ENCODE peak calls at places on chromosomes 5 and 9, in nine cellular contexts. One of them, this sample, is unnamed.
A peak's percentile ranks its signal among the peaks of the same experiment; 100 is the strongest.

GRCh38 chr9:96603305-96604004 is 16.2 kb downstream of the CDC14B start:
- DNase-seq in activated gamma-delta T cell: no peak
- DNase-seq in NCI-H1417 treated with DMSO at 0.1 percent for 48 hours: no peak
- DNase-seq in KBM-7: no peak
- DNase-seq in IMR-90: peak; percentile 51
- DNase-seq in A172: no peak
- DNase-seq in germinal center: no peak
- DNase-seq in mesothelial cell of epicardium: no peak
- DNase-seq in NCI-H2029 treated with DMSO at 0.1 percent for 48 hours: peak; percentile 36
- DNase-seq in this sample: no peak

GRCh38 chr5:146919304-146919703 is 40.7 kb upstream of the PPP2R2B start:
- DNase-seq in activated gamma-delta T cell: no peak
- DNase-seq in NCI-H1417 treated with DMSO at 0.1 percent for 48 hours: no peak
- DNase-seq in KBM-7: no peak
- DNase-seq in IMR-90: no peak
- DNase-seq in A172: no peak
- DNase-seq in germinal center: no peak
- DNase-seq in mesothelial cell of epicardium: no peak
- DNase-seq in NCI-H2029 treated with DMSO at 0.1 percent for 48 hours: no peak
- DNase-seq in this sample: no peak

GRCh38 chr9:6667633-6668280 is 22.2 kb upstream of the GLDC start:
- DNase-seq in activated gamma-delta T cell: no peak
- DNase-seq in NCI-H1417 treated with DMSO at 0.1 percent for 48 hours: no peak
- DNase-seq in KBM-7: peak; percentile 39
- DNase-seq in IMR-90: peak; percentile 44
- DNase-seq in A172: peak; percentile 40
- DNase-seq in germinal center: peak; percentile 63
- DNase-seq in mesothelial cell of epicardium: no peak
- DNase-seq in NCI-H2029 treated with DMSO at 0.1 percent for 48 hours: no peak
- DNase-seq in this sample: no peak

GRCh38 chr9:131382850-131383729 is 10.8 kb upstream of the PRRC2B start:
- DNase-seq in activated gamma-delta T cell: no peak
- DNase-seq in NCI-H1417 treated with DMSO at 0.1 percent for 48 hours: peak; percentile 51
- DNase-seq in KBM-7: no peak
- DNase-seq in IMR-90: peak; percentile 92
- DNase-seq in A172: peak; percentile 67
- DNase-seq in germinal center: no peak
- DNase-seq in mesothelial cell of epicardium: peak; percentile 39
- DNase-seq in NCI-H2029 treated with DMSO at 0.1 percent for 48 hours: peak; percentile 88
- DNase-seq in this sample: peak; percentile 90

GRCh38 chr9:5188060-5188707 is 2.7 kb upstream of the INSL6 start:
- DNase-seq in activated gamma-delta T cell: no peak
- DNase-seq in NCI-H1417 treated with DMSO at 0.1 percent for 48 hours: no peak
- DNase-seq in KBM-7: no peak
- DNase-seq in IMR-90: no peak
- DNase-seq in A172: no peak
- DNase-seq in germinal center: no peak
- DNase-seq in mesothelial cell of epicardium: no peak
- DNase-seq in NCI-H2029 treated with DMSO at 0.1 percent for 48 hours: no peak
- DNase-seq in this sample: no peak

GRCh38 chr5:124043456-124043855 is 531.5 kb downstream of the CSNK1G3 start:
- DNase-seq in activated gamma-delta T cell: no peak
- DNase-seq in NCI-H1417 treated with DMSO at 0.1 percent for 48 hours: no peak
- DNase-seq in KBM-7: peak; percentile 61
- DNase-seq in IMR-90: no peak
- DNase-seq in A172: no peak
- DNase-seq in germinal center: no peak
- DNase-seq in mesothelial cell of epicardium: no peak
- DNase-seq in NCI-H2029 treated with DMSO at 0.1 percent for 48 hours: no peak
- DNase-seq in this sample: no peak

GRCh38 chr9:87875839-87876545 is 6.7 kb upstream of the SPATA31E1 start:
- DNase-seq in activated gamma-delta T cell: no peak
- DNase-seq in NCI-H1417 treated with DMSO at 0.1 percent for 48 hours: no peak
- DNase-seq in KBM-7: no peak
- DNase-seq in IMR-90: no peak
- DNase-seq in A172: no peak
- DNase-seq in germinal center: no peak
- DNase-seq in mesothelial cell of epicardium: no peak
- DNase-seq in NCI-H2029 treated with DMSO at 0.1 percent for 48 hours: no peak
- DNase-seq in this sample: no peak

GRCh38 chr5:146699129-146699528 is 179.4 kb downstream of the PPP2R2B start:
- DNase-seq in activated gamma-delta T cell: no peak
- DNase-seq in NCI-H1417 treated with DMSO at 0.1 percent for 48 hours: no peak
- DNase-seq in KBM-7: no peak
- DNase-seq in IMR-90: no peak
- DNase-seq in A172: no peak
- DNase-seq in germinal center: no peak
- DNase-seq in mesothelial cell of epicardium: no peak
- DNase-seq in NCI-H2029 treated with DMSO at 0.1 percent for 48 hours: no peak
- DNase-seq in this sample: no peak

GRCh38 chr5:39850291-39850690 is 425.5 kb upstream of the DAB2 start:
- DNase-seq in activated gamma-delta T cell: no peak
- DNase-seq in NCI-H1417 treated with DMSO at 0.1 percent for 48 hours: no peak
- DNase-seq in KBM-7: no peak
- DNase-seq in IMR-90: no peak
- DNase-seq in A172: no peak
- DNase-seq in germinal center: no peak
- DNase-seq in mesothelial cell of epicardium: no peak
- DNase-seq in NCI-H2029 treated with DMSO at 0.1 percent for 48 hours: no peak
- DNase-seq in this sample: no peak

GRCh38 chr9:93308676-93309075 is 124.7 kb downstream of the WNK2 start:
- DNase-seq in activated gamma-delta T cell: no peak
- DNase-seq in NCI-H1417 treated with DMSO at 0.1 percent for 48 hours: no peak
- DNase-seq in KBM-7: no peak
- DNase-seq in IMR-90: no peak
- DNase-seq in A172: no peak
- DNase-seq in germinal center: no peak
- DNase-seq in mesothelial cell of epicardium: no peak
- DNase-seq in NCI-H2029 treated with DMSO at 0.1 percent for 48 hours: no peak
- DNase-seq in this sample: no peak

This sample was measured in LNCaP clone FGC.